ENCODE peak calls at places on chromosomes 5 and 9, in four cellular contexts. X is CD4-positive, CD25-positive, alpha-beta regulatory T cell; B is dorsolateral prefrontal cortex; G is ovary. W is an unnamed sample.

GRCh38 chr5:57581222-57581621 is 98.6 kb upstream of the ACTBL2 start:
- DNase-seq in X (no peak), B (no peak), G (no peak), W (no peak)

GRCh38 chr5:6772886-6773285 is 59.7 kb downstream of the TENT4A start:
- DNase-seq in X (no peak), B (no peak), G (no peak), W (no peak)

GRCh38 chr9:21506910-21507795 is 25.0 kb upstream of the IFNE start:
- DNase-seq in X (no peak), B (no peak), G (no peak), W (no peak)

GRCh38 chr5:181098642-181099452 is 32.1 kb downstream of the OR2V1 start:
- DNase-seq in X (no peak), B (no peak), G (no peak), W (no peak)

GRCh38 chr5:174612686-174613085 is 111.7 kb upstream of the MSX2 start:
- DNase-seq in X (no peak), B (no peak), G (no peak), W (no peak)

GRCh38 chr5:111680737-111681413 is 76.1 kb downstream of the NREP start:
- DNase-seq in X (no peak), B (no peak), G (peak; percentile 68), W (no peak)

GRCh38 chr5:93611510-93611899 is 28.5 kb downstream of the NR2F1 start:
- DNase-seq in X (no peak), B (no peak), G (no peak), W (no peak)

GRCh38 chr9:123680382-123680781 is 249.5 kb downstream of the DENND1A start:
- DNase-seq in X (no peak), B (no peak), G (no peak), W (no peak)

GRCh38 chr9:69945671-69946141 is 97.9 kb upstream of the MAMDC2 start:
- DNase-seq in X (no peak), B (no peak), G (no peak), W (no peak)

GRCh38 chr5:97231025-97231636 is 48.1 kb upstream of the RIOK2 start:
- DNase-seq in X (peak; percentile 6), B (peak; percentile 6), G (no peak), W (peak; percentile 11)

GRCh38 chr5:166845044-166845443 is 1446.4 kb upstream of the WWC1 start:
- DNase-seq in X (no peak), B (no peak), G (no peak), W (no peak)

GRCh38 chr9:104923289-104923688 is 4.7 kb downstream of the ABCA1 start:
- DNase-seq in X (no peak), B (no peak), G (no peak), W (no peak)

GRCh38 chr5:53366245-53366644 is 114.2 kb upstream of the FST start:
- DNase-seq in X (no peak), B (no peak), G (no peak), W (no peak)

GRCh38 chr5:116494784-116495480 is 79.7 kb downstream of the SEMA6A start:
- DNase-seq in X (no peak), B (no peak), G (no peak), W (no peak)

GRCh38 chr5:56259002-56259511 is 25.9 kb upstream of the ANKRD55 start:
- DNase-seq in X (no peak), B (no peak), G (no peak), W (no peak)

GRCh38 chr9:119412399-119412798 is 43.2 kb upstream of the BRINP1 start:
- DNase-seq in X (no peak), B (no peak), G (no peak), W (no peak)

GRCh38 chr5:53406630-53407316 is 73.7 kb upstream of the FST start:
- DNase-seq in X (no peak), B (no peak), G (no peak), W (no peak)

GRCh38 chr5:170225326-170226137 is 7.3 kb upstream of the C5orf58 start:
- DNase-seq in X (peak; percentile 57), B (peak; percentile 86), G (peak; percentile 74), W (peak; percentile 73)

GRCh38 chr5:62718368-62718767 is 139.7 kb downstream of the LRRC70 start:
- DNase-seq in X (no peak), B (no peak), G (no peak), W (no peak)

GRCh38 chr5:65823820-65824445 is 101.9 kb downstream of the NLN start:
- DNase-seq in X (no peak), B (no peak), G (no peak), W (no peak)

GRCh38 chr5:65825388-65826328 is 100.7 kb upstream of the ERBIN start:
- DNase-seq in X (no peak), B (no peak), G (no peak), W (no peak)

GRCh38 chr5:65821966-65822365 is 100.0 kb downstream of the NLN start:
- DNase-seq in X (no peak), B (no peak), G (no peak), W (no peak)

GRCh38 chr5:65822696-65823095 is 100.7 kb downstream of the NLN start:
- DNase-seq in X (no peak), B (no peak), G (no peak), W (no peak)

GRCh38 chr5:65823174-65823573 is 101.2 kb downstream of the NLN start:
- DNase-seq in X (no peak), B (no peak), G (no peak), W (no peak)
- H3K27ac ChIP-seq in X (no peak overlapping the region), B (no peak overlapping the region), G (no peak overlapping the region), W (no peak overlapping the region)

GRCh38 chr9:129236441-129237145 is 58.5 kb upstream of the IER5L start:
- DNase-seq in X (no peak), B (no peak), G (no peak), W (no peak)
- H3K27ac ChIP-seq in X (peak overlapping the region; percentile 75), B (no peak overlapping the region), G (no peak overlapping the region), W (no peak overlapping the region)

DNA sequence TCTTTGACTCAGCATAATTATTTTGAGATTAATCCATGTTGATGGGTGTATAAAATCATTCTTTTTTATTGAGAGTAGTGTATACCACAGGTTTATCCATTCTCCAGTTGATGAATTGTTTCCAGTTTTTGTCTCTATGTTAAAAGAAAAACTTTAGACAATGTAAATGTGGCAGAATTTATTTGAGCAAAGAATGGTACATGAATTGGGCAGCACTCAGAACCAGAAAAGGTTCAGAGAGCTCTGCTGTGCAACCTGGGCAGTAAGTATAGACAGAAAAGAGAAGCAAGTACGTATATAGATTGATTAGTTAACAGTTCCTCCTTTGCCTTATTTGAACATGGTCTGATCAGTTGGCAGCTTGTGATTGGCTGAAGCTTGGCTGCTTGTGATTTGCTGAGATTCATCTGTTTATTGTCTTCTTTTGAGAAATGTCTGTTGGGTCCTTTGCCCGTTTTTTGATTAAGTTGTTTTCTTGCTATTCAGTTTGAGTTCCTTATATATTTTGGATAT is 41.3 kb downstream of the CDC42SE2 start:
- DNase-seq in X (no peak), B (no peak), G (no peak), W (no peak)
- H3K27ac ChIP-seq in X (peak overlapping the region; percentile 42), B (no peak overlapping the region), G (no peak overlapping the region), W (no peak overlapping the region)

DNA sequence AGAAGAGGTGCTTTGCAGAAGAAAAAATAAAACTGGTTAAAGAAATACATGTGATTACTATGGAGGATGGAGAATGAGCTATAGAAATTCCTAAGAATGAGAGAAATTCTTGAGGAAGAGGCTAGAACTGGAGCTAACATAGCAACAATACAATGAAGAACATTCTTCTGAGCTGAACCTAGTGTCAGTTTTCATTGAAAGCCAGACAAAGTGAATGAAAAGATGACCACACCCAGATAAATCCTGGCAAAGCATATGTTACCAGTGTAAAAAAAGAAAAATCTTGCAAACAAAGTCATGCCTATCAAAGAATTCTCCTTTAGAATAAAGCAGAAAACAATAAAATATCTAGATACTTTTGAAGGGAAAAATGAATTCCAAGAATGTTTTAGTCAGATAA is 39.6 kb downstream of the SGCD start:
- DNase-seq in X (no peak), B (no peak), G (no peak), W (no peak)
- H3K27ac ChIP-seq in X (no peak overlapping the region), B (no peak overlapping the region), G (no peak overlapping the region), W (no peak overlapping the region)

GRCh38 chr9:2362170-2362569 is 259.4 kb upstream of the VLDLR start:
- DNase-seq in X (no peak), B (no peak), G (no peak), W (no peak)
- H3K27ac ChIP-seq in X (no peak overlapping the region), B (no peak overlapping the region), G (no peak overlapping the region), W (no peak overlapping the region)

GRCh38 chr9:76905661-76905983 is 292 bp downstream of the PRUNE2 start:
- DNase-seq in X (no peak), B (no peak), G (no peak), W (no peak)
- H3K27ac ChIP-seq in X (no peak overlapping the region), B (no peak overlapping the region), G (no peak overlapping the region), W (peak overlapping the region; percentile 90)

DNA sequence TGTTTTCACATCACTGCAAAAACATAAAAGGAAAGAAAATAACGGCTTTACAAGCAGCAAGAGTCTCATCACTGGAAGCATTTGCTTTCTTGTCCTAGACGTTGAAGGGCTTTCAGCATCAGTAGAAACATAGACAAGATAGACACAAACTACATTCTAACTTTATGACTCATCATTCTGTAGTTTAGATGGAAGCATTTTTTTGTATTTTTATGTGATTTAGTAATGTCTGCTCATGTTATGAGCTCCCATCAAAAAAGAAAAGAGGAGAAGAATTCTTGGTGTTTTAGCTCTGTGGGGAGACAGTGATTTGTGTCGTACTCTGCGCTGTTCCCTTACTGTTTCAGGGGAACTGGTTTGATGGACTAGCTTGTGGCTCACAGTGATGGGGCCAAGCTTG is 159.3 kb upstream of the WWC1 start:
- DNase-seq in X (no peak), B (no peak), G (no peak), W (no peak)
- H3K27ac ChIP-seq in X (no peak overlapping the region), B (no peak overlapping the region), G (no peak overlapping the region), W (no peak overlapping the region)